ENCODE peak calls at places on chromosomes 1 and 21, in nine cellular contexts. O is neural progenitor cell; G is aorta; T is esophagus squamous epithelium; Z is uterus; J is right lobe of liver; Y is left ventricle myocardium inferior; H is lower lobe of right lung; X is naive thymus-derived CD4-positive, alpha-beta T cell. K is an unnamed sample. For H3K4me1 and H3K27me3, the result is how much of the 10 kb centered on the place peaks cover.

GRCh38 chr1:218494449-218494852 is 149.3 kb downstream of the TGFB2 start:
- DNase-seq in G (no peak), Y (no peak), X (no peak), H (no peak), O (peak), Z (no peak), T (no peak), J (no peak), K (no peak)

GRCh38 chr1:61742620-61743431 is 546 bp downstream of the PATJ start:
- DNase-seq in J (peak), H (peak), T (no peak), G (peak), Y (peak), O (peak), Z (peak), X (no peak), K (no peak)

GRCh38 chr1:205232122-205232820 is 4.5 kb downstream of the TMCC2 start:
- DNase-seq in O (no peak), Z (no peak), X (no peak), Y (no peak), H (no peak), J (no peak), T (no peak), G (no peak), K (no peak)

GRCh38 chr1:200099040-200099439 is 71.5 kb downstream of the NR5A2 start:
- DNase-seq in Y (peak), T (no peak), O (no peak), H (no peak), X (no peak), Z (no peak), J (no peak), G (no peak), K (no peak)

GRCh38 chr1:185444651-185445050 is 127.6 kb upstream of the IVNS1ABP start:
- DNase-seq in O (peak), J (no peak), G (no peak), X (no peak), Y (no peak), T (no peak), H (no peak), Z (no peak), K (no peak)

GRCh38 chr1:12356004-12356890 is 126.4 kb downstream of the VPS13D start:
- DNase-seq in Z (no peak), G (no peak), X (no peak), H (no peak), Y (no peak), J (no peak), O (no peak), T (no peak), K (no peak)

GRCh38 chr1:198408716-198409115 is 131.8 kb downstream of the ATP6V1G3 start:
- DNase-seq in X (no peak), H (no peak), G (no peak), Z (no peak), J (no peak), T (no peak), O (no peak), Y (no peak), K (no peak)

GRCh38 chr1:210259496-210259895 is 26.9 kb downstream of the SERTAD4 start:
- DNase-seq in Y (no peak), H (no peak), Z (no peak), O (peak), G (no peak), J (no peak), T (no peak), X (no peak), K (no peak)

GRCh38 chr1:181640959-181641358 is 157.6 kb downstream of the CACNA1E start:
- DNase-seq in T (no peak), O (no peak), J (no peak), Y (no peak), X (no peak), Z (no peak), H (no peak), G (no peak), K (no peak)

GRCh38 chr1:53145942-53146708 is 3.7 kb upstream of the SLC1A7 start:
- DNase-seq in T (no peak), X (no peak), Z (peak), G (peak), Y (peak), J (peak), H (peak), O (peak), K (no peak)

GRCh38 chr1:198638894-198639319 is at the start of gene PTPRC:
- DNase-seq in T (no peak), X (no peak), Z (no peak), H (no peak), O (no peak), G (no peak), Y (no peak), J (no peak), K (no peak)

GRCh38 chr1:94754570-94754969 is 65.6 kb upstream of the SLC44A3 start:
- DNase-seq in Y (no peak), H (no peak), J (no peak), Z (no peak), O (no peak), G (no peak), T (no peak), X (no peak), K (no peak)

GRCh38 chr1:174726167-174726879 is 273.4 kb upstream of the CACYBP start:
- DNase-seq in Z (no peak), T (no peak), X (no peak), O (peak), G (no peak), H (no peak), Y (no peak), J (no peak), K (no peak)

GRCh38 chr1:90996742-90997413 is 25.0 kb downstream of the ZNF644 start:
- DNase-seq in T (no peak), H (no peak), O (no peak), Z (no peak), J (no peak), G (no peak), X (no peak), Y (no peak), K (no peak)

GRCh38 chr1:62229932-62230331 is 35.3 kb downstream of the L1TD1 start:
- DNase-seq in Z (no peak), X (no peak), H (no peak), Y (no peak), J (no peak), T (no peak), O (no peak), G (no peak), K (no peak)

DNA sequence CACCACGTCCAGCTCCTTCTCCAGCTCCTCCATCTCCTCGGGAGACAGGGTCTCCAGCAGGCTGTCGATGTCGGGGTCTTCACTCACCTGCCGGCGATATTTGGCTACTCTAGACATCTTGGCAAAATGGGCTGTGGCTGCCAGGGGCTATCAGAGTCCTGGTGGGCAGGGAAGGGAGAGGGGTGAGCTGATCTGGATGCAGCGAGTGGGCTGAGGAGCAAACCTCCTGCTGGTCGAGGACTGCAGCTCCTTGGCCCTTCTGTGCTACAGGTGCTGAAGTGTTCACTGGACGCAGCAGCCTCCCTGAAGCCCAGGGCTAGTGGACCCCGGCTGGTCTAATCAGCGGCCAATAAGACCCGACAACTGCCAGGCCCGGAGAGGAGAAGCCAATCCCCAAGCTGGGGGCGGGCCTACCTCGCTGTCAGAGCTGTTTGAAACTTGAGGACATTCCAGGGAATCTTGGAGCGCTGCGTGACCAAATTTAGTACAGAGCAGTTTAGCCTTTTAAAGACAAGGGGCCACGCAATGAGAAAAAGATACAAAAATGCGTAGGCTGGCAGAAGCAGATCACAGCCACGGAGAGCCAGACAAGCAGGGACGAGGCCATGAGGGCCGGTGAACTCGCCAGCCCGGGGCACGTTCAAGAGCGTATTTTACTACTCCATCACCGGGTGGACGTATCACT is at the start of gene LMOD1:
- DNase-seq in X (no peak), J (peak), O (peak), Y (peak), T (no peak), Z (peak), G (peak), H (peak), K (no peak)
- H3K4me1 ChIP-seq in X (under half), J (under half), O (under half), Y (under half), T (under half), Z (under half), G (under half), H (under half), K (under half)

GRCh38 chr1:110542730-110543129 is 23.8 kb upstream of the KCNA10 start:
- DNase-seq in X (no peak), J (no peak), H (no peak), T (no peak), O (peak), Z (no peak), Y (no peak), G (no peak), K (no peak)
- H3K27me3 ChIP-seq in X (under half), J (under half), H (under half), T (under half), O (under half), Z (under half), Y (half or more), G (under half), K (under half)

GRCh38 chr1:17687125-17687524 is 68.0 kb upstream of the ACTL8 start:
- DNase-seq in X (no peak), Y (no peak), Z (no peak), G (no peak), H (no peak), T (no peak), J (no peak), O (no peak), K (no peak)

GRCh38 chr1:17686258-17686657 is 68.9 kb upstream of the ACTL8 start:
- DNase-seq in X (no peak), J (no peak), H (no peak), T (no peak), G (no peak), Y (no peak), Z (no peak), O (no peak), K (no peak)

GRCh38 chr1:17688217-17688810 is 66.8 kb upstream of the ACTL8 start:
- DNase-seq in Y (no peak), T (no peak), Z (no peak), X (no peak), O (no peak), H (no peak), J (no peak), G (no peak), K (no peak)

GRCh38 chr1:17692645-17693044 is 62.5 kb upstream of the ACTL8 start:
- DNase-seq in Y (no peak), O (no peak), J (no peak), X (no peak), G (no peak), H (no peak), Z (no peak), T (no peak), K (no peak)

DNA sequence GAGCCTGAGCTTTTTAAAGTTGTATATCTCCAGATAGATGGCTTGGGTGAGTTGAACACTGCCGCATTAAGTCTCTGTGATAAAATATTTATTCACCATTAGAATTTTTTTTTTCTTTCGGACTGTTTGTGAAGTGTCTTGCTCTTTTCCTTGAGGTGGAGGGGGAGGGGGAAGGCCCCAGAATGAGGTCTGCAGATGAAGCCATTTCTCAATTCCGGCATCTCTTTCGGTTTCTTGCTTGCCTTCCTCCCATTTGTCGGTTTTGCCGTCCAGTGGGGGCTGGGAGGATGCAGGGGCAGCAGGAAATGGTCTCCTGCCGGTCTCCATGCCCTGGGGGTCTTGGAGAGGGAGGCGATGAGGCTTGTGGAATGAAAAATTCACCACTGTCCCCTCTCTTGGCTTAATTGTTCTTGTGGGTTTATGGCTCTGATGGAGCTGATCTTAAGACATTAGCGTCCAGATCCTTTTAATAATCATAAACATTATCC is 63.9 kb upstream of the ACTL8 start:
- DNase-seq in G (no peak), Y (no peak), J (no peak), Z (no peak), T (no peak), H (no peak), X (no peak), O (no peak), K (no peak)
- H3K4me1 ChIP-seq in G (under half), Y (under half), J (under half), Z (under half), T (under half), H (under half), X (under half), O (under half), K (under half)

DNA sequence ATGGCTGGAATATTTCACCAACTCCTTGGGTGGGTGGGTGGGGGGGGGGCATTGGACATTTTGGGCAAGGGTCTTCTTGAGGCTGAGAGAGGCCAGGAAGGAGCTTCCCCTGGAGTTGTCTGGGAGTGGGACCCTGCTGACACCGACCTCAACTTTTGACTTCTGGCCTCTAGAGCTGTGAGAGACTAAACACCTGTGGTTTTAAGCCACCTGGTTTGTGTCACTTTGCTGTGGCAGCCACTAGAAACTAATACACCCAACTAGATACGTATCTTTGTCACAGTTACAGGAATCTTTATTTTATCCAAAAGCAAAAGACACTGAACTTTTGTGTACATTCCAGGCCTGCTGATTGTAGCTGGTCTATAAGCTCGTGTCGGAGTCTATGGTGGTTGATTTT is 9.9 kb upstream of the RIPK4 start:
- DNase-seq in Y (no peak), T (no peak), O (no peak), Z (no peak), X (no peak), H (no peak), J (no peak), G (no peak), K (no peak)
- H3K27me3 ChIP-seq in Y (half or more), T (under half), O (under half), Z (under half), X (under half), H (under half), J (under half), G (under half), K (under half)

DNA sequence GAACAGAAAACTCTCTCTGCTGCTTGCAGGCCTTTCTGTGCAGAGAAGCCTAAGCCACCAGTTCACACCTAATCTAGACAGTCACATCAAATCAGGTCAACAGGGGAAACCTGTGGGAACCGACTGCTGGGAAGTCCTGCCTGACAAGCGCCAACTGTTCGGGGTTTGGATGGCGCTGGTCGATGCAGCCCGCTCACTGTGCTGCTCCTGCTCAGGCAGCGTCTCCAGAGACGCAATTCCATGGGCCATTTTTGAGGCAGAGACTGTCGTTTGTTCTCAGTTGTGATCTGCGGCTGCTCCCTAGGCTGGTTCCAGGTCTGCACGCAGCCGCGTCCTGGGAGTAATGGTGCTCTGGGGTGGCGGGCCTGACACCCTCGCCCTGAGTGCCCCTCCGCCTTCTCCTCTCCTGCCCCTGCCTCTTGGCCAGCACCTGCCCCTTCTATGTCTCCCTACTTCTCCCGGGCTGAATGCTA is 1.4 kb downstream of the AGT start:
- DNase-seq in O (no peak), Z (no peak), Y (no peak), J (no peak), H (no peak), T (no peak), X (no peak), G (no peak), K (no peak)
- H3K4me1 ChIP-seq in O (under half), Z (under half), Y (half or more), J (under half), H (under half), T (under half), X (under half), G (under half), K (under half)

K was measured in effector memory CD4-positive, alpha-beta T cell.